ENCODE peak calls at places on chromosomes 3 and 15, in ten cellular contexts. One of them, this sample, is unnamed.

GRCh38 chr15:38894260-38894948 is 329.8 kb upstream of the RASGRP1 start:
- DNase-seq in NCI-H748 treated with DMSO at 0.1 percent for 48 hours: no peak
- DNase-seq in nucleus accumbens: no peak
- DNase-seq in activated naive CD8-positive, alpha-beta T cell treated with anti-CD3 and anti-CD28 coated beads for 36 hours: no peak
- DNase-seq in HL-60: no peak
- DNase-seq in memory B cell: no peak
- DNase-seq in breast epithelium: no peak
- DNase-seq in stimulated activated CD4-positive, alpha-beta T cell treated with anti-CD3 and anti-CD28 coated beads, Interleukin-1b, Interleukin-23, amount 100 ng/mL, for 1 hour: no peak
- DNase-seq in amniotic stem cell: peak; percentile 75
- DNase-seq in substantia nigra: no peak
- DNase-seq in this sample: no peak

GRCh38 chr3:197241173-197241572 is 57.2 kb downstream of the DLG1 start:
- DNase-seq in breast epithelium: no peak
- DNase-seq in amniotic stem cell: no peak
- DNase-seq in memory B cell: no peak
- DNase-seq in HL-60: no peak
- DNase-seq in nucleus accumbens: no peak
- DNase-seq in stimulated activated CD4-positive, alpha-beta T cell treated with anti-CD3 and anti-CD28 coated beads, Interleukin-1b, Interleukin-23, amount 100 ng/mL, for 1 hour: no peak
- DNase-seq in activated naive CD8-positive, alpha-beta T cell treated with anti-CD3 and anti-CD28 coated beads for 36 hours: no peak
- DNase-seq in NCI-H748 treated with DMSO at 0.1 percent for 48 hours: no peak
- DNase-seq in substantia nigra: no peak
- DNase-seq in this sample: no peak

GRCh38 chr15:31977812-31978662 is 52.3 kb upstream of the CHRNA7 start:
- DNase-seq in nucleus accumbens: peak; percentile 12
- DNase-seq in activated naive CD8-positive, alpha-beta T cell treated with anti-CD3 and anti-CD28 coated beads for 36 hours: peak; percentile 54
- DNase-seq in stimulated activated CD4-positive, alpha-beta T cell treated with anti-CD3 and anti-CD28 coated beads, Interleukin-1b, Interleukin-23, amount 100 ng/mL, for 1 hour: peak; percentile 7
- DNase-seq in substantia nigra: peak; percentile 19
- DNase-seq in amniotic stem cell: no peak
- DNase-seq in NCI-H748 treated with DMSO at 0.1 percent for 48 hours: no peak
- DNase-seq in memory B cell: peak; percentile 35
- DNase-seq in breast epithelium: no peak
- DNase-seq in HL-60: peak; percentile 48
- DNase-seq in this sample: peak; percentile 65

GRCh38 chr15:100692671-100693070 is 90.3 kb downstream of the ASB7 start:
- DNase-seq in amniotic stem cell: no peak
- DNase-seq in memory B cell: no peak
- DNase-seq in NCI-H748 treated with DMSO at 0.1 percent for 48 hours: no peak
- DNase-seq in nucleus accumbens: no peak
- DNase-seq in HL-60: no peak
- DNase-seq in substantia nigra: no peak
- DNase-seq in stimulated activated CD4-positive, alpha-beta T cell treated with anti-CD3 and anti-CD28 coated beads, Interleukin-1b, Interleukin-23, amount 100 ng/mL, for 1 hour: no peak
- DNase-seq in activated naive CD8-positive, alpha-beta T cell treated with anti-CD3 and anti-CD28 coated beads for 36 hours: no peak
- DNase-seq in breast epithelium: no peak
- DNase-seq in this sample: no peak

GRCh38 chr3:124858275-124858674 is 28.9 kb downstream of the ITGB5 start:
- DNase-seq in memory B cell: no peak
- DNase-seq in stimulated activated CD4-positive, alpha-beta T cell treated with anti-CD3 and anti-CD28 coated beads, Interleukin-1b, Interleukin-23, amount 100 ng/mL, for 1 hour: no peak
- DNase-seq in HL-60: no peak
- DNase-seq in substantia nigra: no peak
- DNase-seq in amniotic stem cell: no peak
- DNase-seq in activated naive CD8-positive, alpha-beta T cell treated with anti-CD3 and anti-CD28 coated beads for 36 hours: no peak
- DNase-seq in nucleus accumbens: no peak
- DNase-seq in breast epithelium: no peak
- DNase-seq in NCI-H748 treated with DMSO at 0.1 percent for 48 hours: no peak
- DNase-seq in this sample: no peak

GRCh38 chr3:160012108-160012507 is 23.5 kb downstream of the IL12A start:
- DNase-seq in NCI-H748 treated with DMSO at 0.1 percent for 48 hours: no peak
- DNase-seq in nucleus accumbens: no peak
- DNase-seq in substantia nigra: no peak
- DNase-seq in breast epithelium: no peak
- DNase-seq in amniotic stem cell: no peak
- DNase-seq in memory B cell: no peak
- DNase-seq in HL-60: no peak
- DNase-seq in stimulated activated CD4-positive, alpha-beta T cell treated with anti-CD3 and anti-CD28 coated beads, Interleukin-1b, Interleukin-23, amount 100 ng/mL, for 1 hour: no peak
- DNase-seq in activated naive CD8-positive, alpha-beta T cell treated with anti-CD3 and anti-CD28 coated beads for 36 hours: no peak
- DNase-seq in this sample: no peak

GRCh38 chr3:10783360-10784346 is 32.4 kb upstream of the SLC6A11 start:
- DNase-seq in memory B cell: no peak
- DNase-seq in amniotic stem cell: peak; percentile 3
- DNase-seq in substantia nigra: no peak
- DNase-seq in NCI-H748 treated with DMSO at 0.1 percent for 48 hours: no peak
- DNase-seq in HL-60: peak; percentile 24
- DNase-seq in activated naive CD8-positive, alpha-beta T cell treated with anti-CD3 and anti-CD28 coated beads for 36 hours: no peak
- DNase-seq in stimulated activated CD4-positive, alpha-beta T cell treated with anti-CD3 and anti-CD28 coated beads, Interleukin-1b, Interleukin-23, amount 100 ng/mL, for 1 hour: no peak
- DNase-seq in breast epithelium: no peak
- DNase-seq in nucleus accumbens: no peak
- DNase-seq in this sample: no peak

GRCh38 chr3:17372811-17373210 is 369.6 kb downstream of the TBC1D5 start:
- DNase-seq in substantia nigra: no peak
- DNase-seq in NCI-H748 treated with DMSO at 0.1 percent for 48 hours: no peak
- DNase-seq in amniotic stem cell: no peak
- DNase-seq in stimulated activated CD4-positive, alpha-beta T cell treated with anti-CD3 and anti-CD28 coated beads, Interleukin-1b, Interleukin-23, amount 100 ng/mL, for 1 hour: no peak
- DNase-seq in memory B cell: no peak
- DNase-seq in breast epithelium: no peak
- DNase-seq in nucleus accumbens: no peak
- DNase-seq in activated naive CD8-positive, alpha-beta T cell treated with anti-CD3 and anti-CD28 coated beads for 36 hours: no peak
- DNase-seq in HL-60: no peak
- DNase-seq in this sample: no peak